ENCODE peak calls at places on chromosomes 4 and X, in eight cellular contexts. One of them, this sample, is unnamed.
A peak's percentile ranks its signal among the peaks of the same experiment; 100 is the strongest.

GRCh38 chrX:54076903-54077302 is 32.6 kb upstream of the PHF8 start:
- DNase-seq in CD8-positive, alpha-beta T cell: no peak
- DNase-seq in AG04450: peak; percentile 15
- DNase-seq in posterior vena cava: no peak
- DNase-seq in astrocyte of the spinal cord: peak; percentile 9
- DNase-seq in C1 segment of cervical spinal cord: no peak
- DNase-seq in stimulated activated CD4-positive, alpha-beta T cell treated with anti-CD3 and anti-CD28 coated beads, TNF-alpha, amount 100 ng/mL, for 48 hours: no peak
- DNase-seq in dorsolateral prefrontal cortex: no peak
- DNase-seq in this sample: no peak

GRCh38 chrX:28498658-28499057 is 88.6 kb upstream of the IL1RAPL1 start:
- DNase-seq in C1 segment of cervical spinal cord: no peak
- DNase-seq in astrocyte of the spinal cord: peak; percentile 32
- DNase-seq in AG04450: no peak
- DNase-seq in dorsolateral prefrontal cortex: no peak
- DNase-seq in CD8-positive, alpha-beta T cell: no peak
- DNase-seq in posterior vena cava: no peak
- DNase-seq in stimulated activated CD4-positive, alpha-beta T cell treated with anti-CD3 and anti-CD28 coated beads, TNF-alpha, amount 100 ng/mL, for 48 hours: no peak
- DNase-seq in this sample: no peak

GRCh38 chr4:30847157-30847556 is 127.0 kb downstream of the PCDH7 start:
- DNase-seq in C1 segment of cervical spinal cord: no peak
- DNase-seq in CD8-positive, alpha-beta T cell: no peak
- DNase-seq in dorsolateral prefrontal cortex: no peak
- DNase-seq in stimulated activated CD4-positive, alpha-beta T cell treated with anti-CD3 and anti-CD28 coated beads, TNF-alpha, amount 100 ng/mL, for 48 hours: no peak
- DNase-seq in astrocyte of the spinal cord: no peak
- DNase-seq in posterior vena cava: no peak
- DNase-seq in AG04450: no peak
- DNase-seq in this sample: no peak

GRCh38 chr4:139568206-139568969 is 12.4 kb upstream of the SETD7 start:
- DNase-seq in CD8-positive, alpha-beta T cell: no peak
- DNase-seq in astrocyte of the spinal cord: no peak
- DNase-seq in C1 segment of cervical spinal cord: peak; percentile 29
- DNase-seq in stimulated activated CD4-positive, alpha-beta T cell treated with anti-CD3 and anti-CD28 coated beads, TNF-alpha, amount 100 ng/mL, for 48 hours: no peak
- DNase-seq in dorsolateral prefrontal cortex: no peak
- DNase-seq in AG04450: no peak
- DNase-seq in posterior vena cava: no peak
- DNase-seq in this sample: peak; percentile 73

GRCh38 chrX:39900788-39901170 is 197.0 kb downstream of the BCOR start:
- DNase-seq in stimulated activated CD4-positive, alpha-beta T cell treated with anti-CD3 and anti-CD28 coated beads, TNF-alpha, amount 100 ng/mL, for 48 hours: no peak
- DNase-seq in dorsolateral prefrontal cortex: no peak
- DNase-seq in AG04450: no peak
- DNase-seq in C1 segment of cervical spinal cord: no peak
- DNase-seq in CD8-positive, alpha-beta T cell: no peak
- DNase-seq in posterior vena cava: no peak
- DNase-seq in astrocyte of the spinal cord: no peak
- DNase-seq in this sample: no peak

GRCh38 chrX:148135738-148136137 is 154.6 kb downstream of the FMR1NB start:
- DNase-seq in stimulated activated CD4-positive, alpha-beta T cell treated with anti-CD3 and anti-CD28 coated beads, TNF-alpha, amount 100 ng/mL, for 48 hours: no peak
- DNase-seq in AG04450: no peak
- DNase-seq in CD8-positive, alpha-beta T cell: no peak
- DNase-seq in astrocyte of the spinal cord: peak; percentile 1
- DNase-seq in posterior vena cava: no peak
- DNase-seq in dorsolateral prefrontal cortex: no peak
- DNase-seq in C1 segment of cervical spinal cord: no peak
- DNase-seq in this sample: no peak

GRCh38 chr4:78362310-78362709 is 189.3 kb upstream of the ANXA3 start:
- DNase-seq in posterior vena cava: no peak
- DNase-seq in dorsolateral prefrontal cortex: no peak
- DNase-seq in AG04450: no peak
- DNase-seq in stimulated activated CD4-positive, alpha-beta T cell treated with anti-CD3 and anti-CD28 coated beads, TNF-alpha, amount 100 ng/mL, for 48 hours: no peak
- DNase-seq in CD8-positive, alpha-beta T cell: no peak
- DNase-seq in astrocyte of the spinal cord: no peak
- DNase-seq in C1 segment of cervical spinal cord: no peak
- DNase-seq in this sample: no peak

GRCh38 chr4:131644619-131645018 is 1504.5 kb upstream of the PCDH10 start:
- DNase-seq in stimulated activated CD4-positive, alpha-beta T cell treated with anti-CD3 and anti-CD28 coated beads, TNF-alpha, amount 100 ng/mL, for 48 hours: no peak
- DNase-seq in posterior vena cava: no peak
- DNase-seq in AG04450: no peak
- DNase-seq in astrocyte of the spinal cord: peak; percentile 22
- DNase-seq in CD8-positive, alpha-beta T cell: no peak
- DNase-seq in dorsolateral prefrontal cortex: no peak
- DNase-seq in C1 segment of cervical spinal cord: no peak
- DNase-seq in this sample: no peak

GRCh38 chr4:5220028-5220427 is 168.7 kb downstream of the STK32B start:
- DNase-seq in dorsolateral prefrontal cortex: no peak
- DNase-seq in AG04450: no peak
- DNase-seq in astrocyte of the spinal cord: no peak
- DNase-seq in posterior vena cava: no peak
- DNase-seq in CD8-positive, alpha-beta T cell: no peak
- DNase-seq in C1 segment of cervical spinal cord: no peak
- DNase-seq in stimulated activated CD4-positive, alpha-beta T cell treated with anti-CD3 and anti-CD28 coated beads, TNF-alpha, amount 100 ng/mL, for 48 hours: no peak
- DNase-seq in this sample: no peak

GRCh38 chr4:113958766-113959540 is 20.5 kb downstream of the ARSJ start:
- DNase-seq in stimulated activated CD4-positive, alpha-beta T cell treated with anti-CD3 and anti-CD28 coated beads, TNF-alpha, amount 100 ng/mL, for 48 hours: no peak
- DNase-seq in CD8-positive, alpha-beta T cell: no peak
- DNase-seq in AG04450: peak; percentile 85
- DNase-seq in dorsolateral prefrontal cortex: no peak
- DNase-seq in posterior vena cava: no peak
- DNase-seq in C1 segment of cervical spinal cord: no peak
- DNase-seq in astrocyte of the spinal cord: peak; percentile 97
- DNase-seq in this sample: no peak

GRCh38 chr4:70734168-70734954 is 12.6 kb downstream of the RUFY3 start:
- DNase-seq in stimulated activated CD4-positive, alpha-beta T cell treated with anti-CD3 and anti-CD28 coated beads, TNF-alpha, amount 100 ng/mL, for 48 hours: no peak
- DNase-seq in C1 segment of cervical spinal cord: peak; percentile 15
- DNase-seq in dorsolateral prefrontal cortex: no peak
- DNase-seq in CD8-positive, alpha-beta T cell: peak; percentile 34
- DNase-seq in AG04450: no peak
- DNase-seq in posterior vena cava: no peak
- DNase-seq in astrocyte of the spinal cord: peak; percentile 54
- DNase-seq in this sample: no peak

GRCh38 chr4:87529187-87529586 is at the start of gene SPARCL1:
- DNase-seq in CD8-positive, alpha-beta T cell: no peak
- DNase-seq in stimulated activated CD4-positive, alpha-beta T cell treated with anti-CD3 and anti-CD28 coated beads, TNF-alpha, amount 100 ng/mL, for 48 hours: no peak
- DNase-seq in C1 segment of cervical spinal cord: peak; percentile 27
- DNase-seq in posterior vena cava: no peak
- DNase-seq in astrocyte of the spinal cord: no peak
- DNase-seq in AG04450: no peak
- DNase-seq in dorsolateral prefrontal cortex: peak; percentile 41
- DNase-seq in this sample: no peak

GRCh38 chr4:80309301-80310004 is 26.1 kb upstream of the CFAP299 start:
- DNase-seq in dorsolateral prefrontal cortex: no peak
- DNase-seq in AG04450: peak; percentile 77
- DNase-seq in CD8-positive, alpha-beta T cell: no peak
- DNase-seq in C1 segment of cervical spinal cord: no peak
- DNase-seq in astrocyte of the spinal cord: peak; percentile 93
- DNase-seq in posterior vena cava: no peak
- DNase-seq in stimulated activated CD4-positive, alpha-beta T cell treated with anti-CD3 and anti-CD28 coated beads, TNF-alpha, amount 100 ng/mL, for 48 hours: no peak
- DNase-seq in this sample: no peak